ENCODE peak calls at places on chromosome 19, in four cellular contexts. F is A549, X is GM12878, K is HepG2. B is an unnamed sample.

GRCh38 chr19:16200038-16200775 is 2.5 kb downstream of the AP1M1 start:
- DNase-seq in K (peak; percentile 95), X (no peak), F (peak; percentile 35), B (no peak)

GRCh38 chr19:8242212-8242821 is 33.1 kb downstream of the CERS4 start:
- DNase-seq in F (no peak), X (no peak), K (no peak), B (no peak)

GRCh38 chr19:44527554-44527953 is 1.9 kb downstream of the CEACAM20 start:
- DNase-seq in F (no peak), X (no peak), K (no peak), B (no peak)

GRCh38 chr19:53091413-53091812 is 11.8 kb downstream of the ZNF160 start:
- DNase-seq in X (no peak), K (no peak), F (no peak), B (peak; percentile 27)

GRCh38 chr19:38862321-38863059 is 12.7 kb upstream of the HNRNPL start:
- DNase-seq in X (no peak), K (no peak), F (peak; percentile 79), B (peak; percentile 81)

GRCh38 chr19:33227242-33227650 is 1.6 kb upstream of the SLC7A10 start:
- DNase-seq in X (no peak), F (no peak), K (peak; percentile 69), B (no peak)

GRCh38 chr19:19817357-19817756 is 4.2 kb downstream of the ZNF506 start:
- DNase-seq in X (no peak), F (no peak), K (no peak), B (no peak)

GRCh38 chr19:36547001-36547732 is 19.1 kb upstream of the ZNF260 start:
- DNase-seq in K (no peak), X (no peak), F (peak; percentile 50), B (no peak)

GRCh38 chr19:42255766-42256750 is 1.1 kb upstream of the ERF start:
- DNase-seq in F (peak; percentile 80), K (no peak), X (no peak), B (peak; percentile 77)

GRCh38 chr19:39252458-39252857 is 3.8 kb upstream of the IFNL4 start:
- DNase-seq in X (no peak), K (no peak), F (no peak), B (peak; percentile 61)

GRCh38 chr19:42042455-42043170 is 27.4 kb downstream of the GRIK5 start:
- DNase-seq in K (no peak), X (no peak), F (no peak), B (no peak)

GRCh38 chr19:11330103-11330502 is 9.4 kb downstream of the RAB3D start:
- DNase-seq in F (no peak), K (no peak), X (no peak), B (no peak)

DNA sequence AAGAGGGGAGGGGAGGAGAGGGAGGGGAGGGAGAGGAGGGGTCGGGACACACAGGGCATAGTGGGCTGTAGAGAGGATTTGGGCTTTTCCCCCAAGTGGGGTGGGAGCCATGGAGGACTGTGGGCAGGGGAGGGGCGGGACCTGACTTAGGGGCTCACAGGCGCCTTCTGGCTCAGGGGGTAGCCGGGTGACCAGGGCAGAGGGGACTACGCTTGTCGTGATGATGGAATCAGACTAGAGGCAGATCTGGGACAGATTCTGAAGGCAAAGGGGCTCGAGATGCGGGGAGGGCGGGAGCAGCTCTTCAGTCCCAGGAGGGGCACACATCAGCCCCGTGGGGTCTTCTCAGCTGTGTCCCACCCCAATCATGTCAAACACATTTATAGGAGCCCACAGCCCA is 13.5 kb downstream of the NDUFA11 start:
- DNase-seq in F (no peak), K (no peak), X (no peak), B (peak; percentile 42)
- TF ChIP-seq PBX3 in F (no peak), K (no peak), X (no peak), B (no peak)

GRCh38 chr19:3785464-3785937 is 680 bp downstream of the MATK start:
- DNase-seq in K (no peak), X (no peak), F (no peak), B (no peak)
- TF ChIP-seq PBX3 in K (no peak), X (no peak), F (no peak), B (no peak)

GRCh38 chr19:906480-906879 is 6.5 kb downstream of the R3HDM4 start:
- DNase-seq in X (no peak), K (no peak), F (no peak), B (no peak)

GRCh38 chr19:904545-904944 is 8.5 kb downstream of the R3HDM4 start:
- DNase-seq in F (no peak), X (no peak), K (no peak), B (no peak)

GRCh38 chr19:903266-903797 is 9.7 kb downstream of the R3HDM4 start:
- DNase-seq in K (no peak), X (no peak), F (no peak), B (peak; percentile 62)

GRCh38 chr19:911197-912033 is 1.6 kb downstream of the R3HDM4 start:
- DNase-seq in X (no peak), F (no peak), K (no peak), B (peak; percentile 59)

DNA sequence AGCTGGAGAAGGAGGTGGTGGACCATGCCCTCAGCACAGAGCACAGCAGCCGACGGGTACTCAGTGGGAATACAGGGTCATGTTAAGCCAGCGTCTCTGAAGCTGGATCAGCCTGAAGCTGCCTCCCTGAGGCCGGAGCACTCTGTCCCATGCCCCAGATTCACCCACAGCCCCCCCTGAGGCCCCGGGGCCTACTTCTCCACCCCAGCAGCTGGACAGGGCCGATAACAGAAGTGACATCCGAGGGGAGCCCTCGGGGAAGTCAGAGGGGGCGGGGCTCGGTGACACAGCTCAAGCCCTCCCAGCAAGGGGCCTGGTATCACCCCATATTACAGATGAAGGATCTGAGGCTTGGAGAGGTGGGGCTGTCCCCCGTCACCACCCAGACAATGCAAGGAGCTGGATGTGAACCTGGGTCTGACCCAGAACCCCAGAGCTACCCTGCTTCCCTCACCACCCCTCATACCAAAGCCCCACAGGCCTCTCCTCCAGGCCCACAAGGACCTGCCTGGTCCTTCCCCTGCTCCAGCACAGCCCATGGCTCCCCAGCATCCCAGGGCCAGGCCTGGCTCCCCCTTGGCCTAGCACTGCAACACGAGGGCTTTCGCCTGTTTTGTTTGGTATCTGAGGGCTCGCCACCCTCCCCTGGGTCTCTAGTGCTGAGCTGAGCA is 5.7 kb downstream of the R3HDM4 start:
- DNase-seq in K (no peak), X (no peak), F (no peak), B (no peak)
- TF ChIP-seq PBX3 in K (no peak), X (no peak), F (no peak), B (no peak)

GRCh38 chr19:35298561-35298972 is 6.6 kb downstream of the MAG start:
- DNase-seq in F (no peak), K (no peak), X (no peak), B (no peak)

GRCh38 chr19:35297922-35298321 is 6.0 kb downstream of the MAG start:
- DNase-seq in X (no peak), F (no peak), K (no peak), B (no peak)

GRCh38 chr19:35301961-35302360 is 10.0 kb downstream of the MAG start:
- DNase-seq in F (no peak), X (no peak), K (no peak), B (no peak)

GRCh38 chr19:35300340-35300649 is 8.3 kb downstream of the MAG start:
- DNase-seq in X (no peak), K (no peak), F (no peak), B (no peak)

GRCh38 chr19:35299523-35300339 is 7.8 kb downstream of the MAG start:
- DNase-seq in F (no peak), K (no peak), X (no peak), B (peak; percentile 83)
- TF ChIP-seq PBX3 in F (no peak), K (no peak), X (no peak), B (no peak)

DNA sequence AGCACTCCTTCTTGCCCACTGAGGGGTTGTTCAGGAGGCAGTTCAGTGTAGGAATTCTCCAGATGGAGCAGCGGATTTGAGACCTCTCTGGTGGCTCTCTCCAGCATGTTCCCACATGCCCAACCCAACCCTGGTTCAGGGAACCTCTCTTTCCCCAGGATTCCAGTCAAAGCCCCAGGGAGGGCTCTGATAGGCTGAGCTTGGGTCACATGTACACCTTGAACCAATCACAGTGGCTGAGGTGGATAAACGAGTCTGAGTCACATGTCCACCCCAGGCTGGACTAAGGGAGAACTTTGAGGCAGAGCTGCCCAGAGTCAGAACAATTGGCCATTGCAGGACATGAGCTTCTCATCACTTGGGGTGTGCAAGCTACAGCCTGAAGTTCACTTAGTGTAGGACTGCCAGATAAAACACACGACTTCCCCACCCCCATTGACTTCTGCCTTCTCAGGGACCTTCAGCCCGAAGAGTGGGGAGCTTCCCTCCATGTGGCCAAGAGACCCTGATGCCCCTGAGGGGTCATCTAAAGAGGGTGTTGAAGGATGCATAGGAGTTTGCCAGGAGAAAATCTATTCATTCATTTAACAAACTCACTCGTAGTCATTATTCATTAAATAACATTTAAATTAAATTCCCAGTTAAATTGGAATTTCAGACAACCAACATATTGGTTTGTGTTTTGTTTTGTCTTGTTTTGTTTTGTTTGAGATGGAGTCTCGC is 4.0 kb upstream of the MAST3 start:
- DNase-seq in X (no peak), F (peak; percentile 68), K (peak; percentile 47), B (peak; percentile 48)
- TF ChIP-seq PBX3 in X (no peak), F (no peak), K (no peak), B (no peak)

DNA sequence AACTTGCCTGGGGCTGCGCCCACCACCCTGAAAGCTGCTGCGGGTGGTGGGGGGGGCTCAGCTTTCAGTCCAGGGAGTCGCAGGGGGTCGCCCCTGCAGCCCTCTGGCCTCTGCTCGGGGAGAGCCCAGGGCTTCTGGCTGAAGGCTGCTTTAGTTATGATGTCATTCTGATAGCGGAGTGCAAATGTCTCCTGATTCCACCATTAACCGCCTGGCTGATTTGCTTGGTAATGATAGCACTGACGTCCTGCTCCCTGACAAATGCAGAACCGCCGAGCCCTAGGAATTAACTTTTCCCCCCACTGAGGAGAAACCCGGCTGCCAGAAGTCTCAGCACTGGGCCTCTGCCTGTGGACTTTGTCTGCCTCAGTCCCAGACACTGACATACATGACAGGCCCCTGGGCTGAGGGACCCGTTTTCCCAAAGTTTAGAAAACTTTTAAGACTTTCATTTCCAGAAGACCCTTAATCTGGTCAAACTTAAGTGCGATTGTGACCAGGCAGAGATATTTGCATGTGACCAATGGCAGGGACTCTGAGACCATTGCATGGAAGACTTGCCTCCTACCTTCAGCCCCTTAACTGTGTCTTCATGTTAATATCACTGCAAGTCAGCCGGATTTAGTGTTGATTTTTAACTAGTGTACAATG is 142.5 kb upstream of the ZNF536 start:
- DNase-seq in K (no peak), F (no peak), X (no peak), B (peak; percentile 78)
- TF ChIP-seq PBX3 in K (no peak), F (no peak), X (no peak), B (no peak)

GRCh38 chr19:56106397-56106849 is 14.7 kb downstream of the ZNF787 start:
- DNase-seq in K (no peak), F (no peak), X (no peak), B (no peak)

GRCh38 chr19:56107626-56108351 is 13.3 kb downstream of the ZNF787 start:
- DNase-seq in F (no peak), X (no peak), K (no peak), B (no peak)

GRCh38 chr19:56105090-56105701 is 15.9 kb downstream of the ZNF787 start:
- DNase-seq in F (peak; percentile 77), K (peak; percentile 78), X (no peak), B (no peak)

GRCh38 chr19:56108447-56109195 is 12.5 kb downstream of the ZNF787 start:
- DNase-seq in F (no peak), X (no peak), K (no peak), B (no peak)

DNA sequence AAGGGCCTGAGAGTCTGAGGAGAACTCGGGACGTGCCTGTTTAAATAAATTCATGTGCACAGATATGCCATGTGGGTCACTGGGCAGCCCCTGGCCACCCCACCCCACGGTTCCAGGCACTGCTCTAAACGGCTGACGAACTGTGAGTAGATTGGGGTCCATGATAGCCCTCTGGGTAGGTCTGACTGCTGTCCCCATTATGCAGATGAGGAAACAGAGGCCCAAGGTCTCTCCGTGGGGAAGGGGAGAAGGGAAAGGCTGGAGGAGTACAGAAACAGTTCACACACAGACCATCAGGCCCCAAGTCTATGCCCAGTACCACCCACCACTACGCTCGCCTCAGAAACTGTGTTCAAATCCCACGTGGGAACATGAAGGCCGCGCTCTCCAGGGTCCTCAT is 14.1 kb downstream of the ZNF787 start:
- DNase-seq in X (no peak), F (no peak), K (no peak), B (no peak)
- TF ChIP-seq PBX3 in X (no peak), F (no peak), K (no peak), B (no peak)